ENCODE peak calls at places on chromosomes 3 and 15, in four cellular contexts. T is M059J; L is activated CD8-positive, alpha-beta memory T cell treated with anti-CD3 and anti-CD28 coated beads for 48 hours; V is GM12864. A is an unnamed sample.

GRCh38 chr3:126149960-126150515 is 30.3 kb downstream of the ALDH1L1 start:
- DNase-seq in T (no peak), L (no peak), V (no peak), A (no peak)

GRCh38 chr15:99141943-99142342 is 37.1 kb downstream of the SYNM start:
- DNase-seq in T (no peak), L (no peak), V (no peak), A (no peak)

GRCh38 chr3:33277193-33277882 is at the start of gene FBXL2:
- DNase-seq in T (peak; percentile 72), L (peak; percentile 6), V (no peak), A (no peak)

GRCh38 chr3:29335438-29335837 is 54.6 kb downstream of the RBMS3 start:
- DNase-seq in T (peak; percentile 96), L (no peak), V (no peak), A (no peak)

GRCh38 chr3:94345101-94345500 is 282.2 kb downstream of the NSUN3 start:
- DNase-seq in T (no peak), L (no peak), V (no peak), A (no peak)

GRCh38 chr3:175153595-175153994 is 294.5 kb downstream of the NAALADL2 start:
- DNase-seq in T (no peak), L (no peak), V (no peak), A (no peak)

GRCh38 chr3:10173926-10174435 is 9.3 kb downstream of the IRAK2 start:
- DNase-seq in T (peak; percentile 99), L (no peak), V (no peak), A (no peak)

GRCh38 chr3:81249540-81250029 is 511.9 kb downstream of the GBE1 start:
- DNase-seq in T (peak; percentile 17), L (no peak), V (no peak), A (no peak)

GRCh38 chr15:62462268-62462667 is 297.2 kb upstream of the C2CD4B start:
- DNase-seq in T (peak; percentile 41), L (no peak), V (no peak), A (no peak)

A was measured in SIG-M5.